ENCODE peak calls at places on chromosomes 13 and 19, in four cellular contexts. H, X, Z and E are unnamed samples.

GRCh38 chr19:38665219-38665931 is 17.9 kb downstream of the ACTN4 start:
- DNase-seq in H (no peak), X (no peak), Z (no peak), E (no peak)

GRCh38 chr13:42266464-42266863 is 5.5 kb upstream of the AKAP11 start:
- DNase-seq in X (no peak), Z (no peak), H (no peak), E (no peak)

GRCh38 chr19:48558018-48558684 is 6.2 kb downstream of the SULT2B1 start:
- DNase-seq in H (no peak), Z (no peak), X (no peak), E (no peak)

GRCh38 chr13:77034883-77035282 is 7.9 kb upstream of the FBXL3 start:
- DNase-seq in X (no peak), H (no peak), Z (no peak), E (no peak)

GRCh38 chr19:50159078-50159477 is 4.0 kb downstream of the IZUMO2 start:
- DNase-seq in Z (no peak), X (no peak), H (no peak), E (no peak)

GRCh38 chr19:2300533-2300932 is 7.4 kb downstream of the LINGO3 start:
- DNase-seq in H (no peak), Z (no peak), X (no peak), E (no peak)

GRCh38 chr19:30088567-30088966 is 146.5 kb downstream of the URI1 start:
- DNase-seq in Z (no peak), H (no peak), X (no peak), E (no peak)

GRCh38 chr13:97194473-97194872 is 27.7 kb upstream of the MBNL2 start:
- DNase-seq in H (no peak), Z (no peak), X (no peak), E (no peak)

GRCh38 chr13:98207411-98207810 is 30.3 kb upstream of the RNF113B start:
- DNase-seq in H (no peak), Z (no peak), X (no peak), E (no peak)

GRCh38 chr13:79423801-79424642 is 18.0 kb upstream of the RBM26 start:
- DNase-seq in H (no peak), Z (no peak), X (no peak), E (no peak)

GRCh38 chr19:623974-624373 is 9.4 kb downstream of the POLRMT start:
- DNase-seq in H (no peak), X (peak), Z (no peak), E (no peak)

GRCh38 chr13:90447735-90448103 is 899.8 kb upstream of the MIR17HG start:
- DNase-seq in X (no peak), H (no peak), Z (no peak), E (no peak)

GRCh38 chr13:39765801-39766463 is 110.5 kb downstream of the COG6 start:
- DNase-seq in Z (no peak), H (no peak), X (no peak), E (no peak)

GRCh38 chr19:17720487-17720839 is 1.2 kb downstream of the MAP1S start:
- DNase-seq in H (no peak), Z (no peak), X (no peak), E (no peak)

GRCh38 chr13:111597041-111598017 is 276.9 kb downstream of the TEX29 start:
- DNase-seq in H (no peak), X (no peak), Z (no peak), E (no peak)

GRCh38 chr19:33098023-33098652 is 17.2 kb downstream of the GPATCH1 start:
- DNase-seq in Z (no peak), H (no peak), X (no peak), E (no peak)

GRCh38 chr19:1166872-1167573 is 7.0 kb downstream of the SBNO2 start:
- DNase-seq in X (no peak), H (no peak), Z (no peak), E (no peak)

GRCh38 chr13:89695343-89696257 is 1651.9 kb upstream of the MIR17HG start:
- DNase-seq in Z (no peak), H (peak), X (no peak), E (no peak)